ENCODE peak calls at places on chromosomes 16 and 17, in six cellular contexts. E is HAP-1; W is Peyer's patch; F is CD8-positive, alpha-beta T cell; V is GM23338; S is pancreas. Q is an unnamed sample. For H3K4me1 and H3K27me3, the result is how much of the 10 kb centered on the place peaks cover.

GRCh38 chr17:3687949-3688614 is 7.9 kb downstream of the P2RX5 start:
- DNase-seq in F (no peak), S (no peak), V (peak), E (no peak), W (no peak), Q (no peak)

GRCh38 chr16:48526058-48526957 is 83.7 kb downstream of the N4BP1 start:
- DNase-seq in E (no peak), W (peak), V (peak), S (no peak), F (no peak), Q (peak)

GRCh38 chr17:12853921-12854320 is 64.6 kb downstream of the ARHGAP44 start:
- DNase-seq in F (no peak), S (no peak), W (no peak), V (peak), E (no peak), Q (no peak)

GRCh38 chr16:90046971-90047713 is 27.9 kb upstream of the DBNDD1 start:
- DNase-seq in E (no peak), W (no peak), V (peak), S (peak), F (no peak), Q (no peak)

GRCh38 chr17:60577147-60577925 is 22.7 kb upstream of the PPM1D start:
- DNase-seq in E (no peak), V (peak), F (no peak), W (no peak), S (no peak), Q (peak)

GRCh38 chr16:87854907-87855683 is 14.2 kb downstream of the SLC7A5 start:
- DNase-seq in S (no peak), V (no peak), W (no peak), F (no peak), E (no peak), Q (no peak)

GRCh38 chr16:18839555-18839954 is 38.2 kb upstream of the ARL6IP1 start:
- DNase-seq in F (no peak), W (no peak), E (no peak), S (no peak), V (peak), Q (peak)

GRCh38 chr17:63156986-63157385 is 191.0 kb downstream of the TANC2 start:
- DNase-seq in F (no peak), E (no peak), W (no peak), S (no peak), V (no peak), Q (no peak)

GRCh38 chr16:86924537-86924936 is 346.2 kb downstream of the FOXL1 start:
- DNase-seq in E (no peak), F (no peak), W (peak), V (no peak), S (no peak), Q (no peak)

GRCh38 chr17:83098241-83099085 is 19.1 kb downstream of the METRNL start:
- DNase-seq in S (no peak), F (no peak), E (no peak), W (peak), V (no peak), Q (no peak)

GRCh38 chr17:20059728-20060188 is 50.6 kb downstream of the SPECC1 start:
- DNase-seq in S (no peak), V (no peak), W (no peak), F (no peak), E (no peak), Q (no peak)

GRCh38 chr17:74349120-74349519 is 12.5 kb downstream of the BTBD17 start:
- DNase-seq in E (no peak), S (no peak), W (no peak), V (no peak), F (no peak), Q (no peak)

GRCh38 chr16:88783391-88784073 is 1.5 kb downstream of the PIEZO1 start:
- DNase-seq in V (no peak), F (no peak), E (no peak), W (peak), S (no peak), Q (peak)

GRCh38 chr17:80986816-80987480 is 4.7 kb upstream of the CHMP6 start:
- DNase-seq in S (no peak), F (no peak), V (no peak), W (no peak), E (no peak), Q (no peak)

GRCh38 chr16:51987519-51987918 is 559.4 kb downstream of the TOX3 start:
- DNase-seq in S (no peak), E (no peak), W (no peak), F (no peak), V (no peak), Q (no peak)

GRCh38 chr17:79917902-79918484 is 78.8 kb upstream of the CBX4 start:
- DNase-seq in V (peak), S (no peak), E (no peak), W (peak), F (no peak), Q (no peak)

GRCh38 chr17:79362086-79362995 is 248.5 kb downstream of the RBFOX3 start:
- DNase-seq in W (no peak), E (no peak), V (no peak), S (no peak), F (no peak), Q (no peak)

GRCh38 chr17:75271955-75272847 is 1.2 kb upstream of the MIF4GD start:
- DNase-seq in E (no peak), V (no peak), W (peak), S (no peak), F (no peak), Q (no peak)

GRCh38 chr16:69822174-69822935 is 60.2 kb downstream of the WWP2 start:
- DNase-seq in S (no peak), F (no peak), V (no peak), W (peak), E (no peak), Q (no peak)

GRCh38 chr16:70496513-70496912 is 26.8 kb downstream of the COG4 start:
- DNase-seq in W (no peak), V (no peak), F (no peak), E (no peak), S (no peak), Q (no peak)

GRCh38 chr17:6233339-6233738 is 163.2 kb downstream of the WSCD1 start:
- DNase-seq in E (no peak), F (no peak), S (no peak), W (no peak), V (no peak), Q (no peak)

GRCh38 chr16:70156207-70156978 is 17.2 kb upstream of the CLEC18C start:
- DNase-seq in W (peak), S (no peak), E (no peak), F (no peak), V (no peak), Q (no peak)

GRCh38 chr16:8975039-8975438 is 11.3 kb upstream of the USP7 start:
- DNase-seq in V (no peak), W (no peak), F (no peak), E (no peak), S (no peak), Q (no peak)

GRCh38 chr16:29665294-29666077 is 2.4 kb downstream of the SPN start:
- DNase-seq in F (no peak), V (no peak), W (no peak), S (no peak), E (no peak), Q (no peak)

GRCh38 chr17:19368119-19368660 is 5.7 kb upstream of the B9D1 start:
- DNase-seq in F (no peak), W (no peak), E (no peak), S (no peak), V (no peak), Q (no peak)

GRCh38 chr16:67951485-67951884 is 7.6 kb upstream of the LCAT start:
- DNase-seq in W (no peak), S (no peak), E (no peak), V (no peak), F (no peak), Q (no peak)

GRCh38 chr17:62597150-62597549 is 30.3 kb upstream of the MRC2 start:
- DNase-seq in E (no peak), W (no peak), V (no peak), S (no peak), F (no peak), Q (no peak)

GRCh38 chr16:84461029-84461415 is 43.4 kb downstream of the MEAK7 start:
- DNase-seq in E (no peak), S (no peak), F (no peak), V (no peak), W (no peak), Q (no peak)

GRCh38 chr17:56708670-56709410 is 115.3 kb downstream of the NOG start:
- DNase-seq in S (no peak), V (no peak), E (no peak), F (no peak), W (no peak), Q (no peak)

GRCh38 chr16:7304257-7304656 is 28.4 kb upstream of the RBFOX1 start:
- DNase-seq in E (no peak), W (no peak), F (no peak), V (no peak), S (no peak), Q (no peak)

GRCh38 chr17:77580531-77580930 is 378.0 kb upstream of the TNRC6C start:
- DNase-seq in S (no peak), E (no peak), W (no peak), V (no peak), F (no peak), Q (no peak)

DNA sequence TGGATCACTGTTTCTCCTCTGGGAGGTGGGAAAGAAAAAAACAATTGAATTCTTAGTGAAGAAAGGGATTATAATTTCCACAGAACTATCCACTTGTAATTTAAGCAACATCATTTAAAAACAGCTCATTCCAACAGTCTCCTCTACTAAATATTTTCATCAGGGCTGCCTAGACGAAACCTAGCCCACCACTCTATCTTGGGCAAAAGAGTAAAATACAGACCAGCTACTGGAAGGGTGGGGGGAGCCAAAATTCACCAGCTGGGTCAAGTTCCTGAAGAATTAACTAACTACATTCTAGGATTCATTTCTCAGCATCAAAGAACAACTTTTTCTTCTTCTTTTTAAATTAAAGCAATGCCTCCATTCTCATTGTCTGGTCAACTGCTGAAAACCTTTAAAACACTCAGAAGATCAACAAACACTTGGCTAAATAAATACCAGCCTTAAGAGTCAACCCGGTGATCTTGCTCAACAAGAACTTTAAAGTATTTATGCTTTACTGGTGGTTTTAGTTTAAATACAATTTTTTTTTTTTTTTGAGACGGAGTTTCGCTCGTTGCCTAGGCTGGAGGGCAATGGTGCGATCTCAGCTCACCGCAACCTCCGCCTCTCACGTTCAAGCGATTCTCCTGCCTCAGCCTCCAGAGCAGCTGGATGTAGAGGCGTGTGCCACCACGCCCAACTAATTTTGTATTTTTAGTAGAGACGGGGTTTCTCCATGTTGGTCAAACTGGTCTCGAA is 25.2 kb downstream of the KANSL1 start:
- DNase-seq in E (no peak), S (no peak), W (no peak), V (no peak), F (no peak), Q (no peak)
- H3K4me1 ChIP-seq in E (under half), S (under half), W (under half), V (half or more), F (half or more), Q (under half)

GRCh38 chr16:27480761-27481160 is 69.0 kb downstream of the GTF3C1 start:
- DNase-seq in S (no peak), E (no peak), W (no peak), V (no peak), F (no peak), Q (no peak)
- H3K27me3 ChIP-seq in S (under half), E (under half), W (under half), V (under half), F (under half), Q (under half)

GRCh38 chr17:31427684-31428083 is 36.2 kb downstream of the RAB11FIP4 start:
- DNase-seq in S (no peak), V (no peak), E (no peak), W (no peak), F (no peak), Q (no peak)

GRCh38 chr17:31425646-31426045 is 34.2 kb downstream of the RAB11FIP4 start:
- DNase-seq in V (peak), S (peak), F (no peak), W (no peak), E (no peak), Q (no peak)

GRCh38 chr17:31424944-31425582 is 33.6 kb downstream of the RAB11FIP4 start:
- DNase-seq in V (peak), S (no peak), F (no peak), E (peak), W (no peak), Q (no peak)

GRCh38 chr17:31428512-31428911 is 37.0 kb downstream of the RAB11FIP4 start:
- DNase-seq in S (no peak), W (no peak), V (no peak), E (no peak), F (no peak), Q (no peak)

DNA sequence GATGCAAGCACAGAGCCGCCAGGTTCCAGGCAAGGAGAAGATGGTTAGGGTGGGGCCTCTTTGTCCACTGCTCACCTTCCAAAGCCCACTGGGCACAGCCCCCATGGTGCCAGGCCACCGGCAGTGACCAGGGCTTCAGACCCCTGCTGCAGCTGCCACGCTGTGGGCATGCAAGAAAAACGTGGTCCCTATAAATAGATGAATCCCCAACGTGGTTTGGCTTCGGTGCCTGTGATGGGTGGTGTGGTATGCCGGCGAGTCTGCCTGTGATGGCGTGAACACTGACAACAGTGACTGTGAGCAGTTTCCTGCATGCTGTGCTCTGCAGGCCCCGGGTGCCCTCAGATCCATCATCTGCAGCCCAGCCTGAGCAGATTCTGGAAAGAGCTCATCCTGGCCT is 36.6 kb downstream of the RAB11FIP4 start:
- DNase-seq in F (no peak), E (no peak), V (no peak), S (no peak), W (no peak), Q (no peak)
- H3K4me1 ChIP-seq in F (under half), E (under half), V (under half), S (under half), W (under half), Q (under half)

DNA sequence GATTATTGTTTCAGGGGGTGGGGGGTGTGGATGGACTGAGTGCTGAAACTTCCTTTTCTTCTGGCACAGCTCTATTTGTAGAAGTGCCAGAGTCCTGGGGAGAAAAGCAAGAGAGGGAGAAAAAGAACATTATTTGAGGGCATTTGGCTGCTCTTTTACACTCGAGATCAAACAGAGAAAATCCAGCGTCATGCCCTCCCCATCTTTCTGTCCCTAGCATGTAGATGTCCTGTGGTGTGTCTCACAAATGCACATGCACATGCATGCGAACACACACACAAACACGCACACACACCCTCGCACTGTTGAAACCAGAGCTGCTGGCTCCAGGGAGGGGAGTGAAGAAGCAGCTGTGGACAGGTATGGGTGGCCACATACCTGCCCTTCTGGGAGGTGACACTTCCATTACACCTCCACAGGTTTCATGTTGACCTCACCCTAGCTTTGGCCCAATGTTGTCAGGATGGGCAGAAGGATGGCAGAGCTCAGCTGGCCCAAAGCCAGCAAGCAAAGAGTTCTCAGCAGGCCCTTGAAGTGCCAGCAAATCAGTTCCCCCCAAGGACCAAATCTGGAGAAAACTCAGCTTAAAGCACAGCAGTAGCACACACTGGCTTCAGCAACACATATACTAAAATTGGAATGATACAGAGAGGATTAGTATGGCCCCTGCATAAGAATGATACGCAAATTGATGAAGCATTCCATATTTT is 13.2 kb downstream of the ARL4D start:
- DNase-seq in V (no peak), W (peak), F (no peak), S (no peak), E (no peak), Q (no peak)
- H3K27me3 ChIP-seq in V (under half), W (under half), F (under half), S (under half), E (under half), Q (under half)

DNA sequence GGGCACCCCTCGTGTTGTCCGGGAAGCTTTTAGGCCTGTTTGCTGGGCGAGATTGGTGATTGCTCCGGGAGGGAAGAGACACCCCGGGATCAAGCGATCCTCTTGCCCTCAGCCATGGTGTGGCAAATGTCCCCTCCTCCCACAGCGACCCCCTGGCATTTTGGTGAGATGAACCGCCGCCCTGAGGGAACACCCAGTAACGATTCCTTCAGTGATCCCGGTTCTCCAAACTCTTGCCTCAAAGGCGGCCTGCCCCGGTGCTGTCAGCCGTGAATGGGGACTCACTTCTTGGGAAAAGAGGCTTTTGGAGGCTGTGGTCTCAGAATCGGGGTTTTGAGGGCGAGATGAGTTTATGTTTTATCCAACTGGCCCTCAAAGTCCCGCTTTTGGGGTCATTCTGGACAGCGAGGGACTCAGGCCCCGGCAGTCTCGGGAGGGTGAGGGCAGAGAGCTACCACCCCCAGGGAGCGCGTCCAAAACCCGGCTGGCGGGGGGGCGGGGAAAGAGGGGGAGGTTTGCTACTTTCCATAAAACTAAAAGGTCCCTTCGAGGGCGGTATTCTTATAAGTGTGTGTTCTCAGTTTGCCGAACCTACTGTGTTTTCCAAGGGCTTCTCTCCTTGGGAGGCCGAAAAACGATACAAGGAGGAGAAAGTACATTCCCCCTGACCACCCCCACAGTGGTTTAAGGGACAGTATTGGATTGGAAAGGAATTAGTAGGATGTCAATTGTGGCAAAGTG is 232.7 kb downstream of the MRTFB start:
- DNase-seq in E (no peak), S (peak), W (no peak), V (peak), F (no peak), Q (peak)
- H3K4me1 ChIP-seq in E (under half), S (under half), W (under half), V (half or more), F (under half), Q (under half)

GRCh38 chr17:34581446-34582184 is 2.2 kb downstream of the TMEM132E start:
- DNase-seq in S (no peak), E (no peak), F (no peak), W (peak), V (peak), Q (no peak)
- H3K27me3 ChIP-seq in S (under half), E (half or more), F (under half), W (under half), V (half or more), Q (half or more)

GRCh38 chr17:1725642-1726511 is 1.4 kb downstream of the WDR81 start:
- DNase-seq in E (no peak), V (no peak), W (no peak), S (peak), F (no peak), Q (no peak)

GRCh38 chr17:1730004-1730344 is 5.5 kb downstream of the WDR81 start:
- DNase-seq in E (no peak), V (no peak), F (no peak), W (no peak), S (no peak), Q (no peak)

GRCh38 chr17:1727258-1727789 is 2.8 kb downstream of the WDR81 start:
- DNase-seq in V (no peak), F (no peak), S (no peak), E (no peak), W (no peak), Q (no peak)

GRCh38 chr17:1726626-1727257 is 2.2 kb downstream of the WDR81 start:
- DNase-seq in F (no peak), E (no peak), V (no peak), S (peak), W (no peak), Q (no peak)

DNA sequence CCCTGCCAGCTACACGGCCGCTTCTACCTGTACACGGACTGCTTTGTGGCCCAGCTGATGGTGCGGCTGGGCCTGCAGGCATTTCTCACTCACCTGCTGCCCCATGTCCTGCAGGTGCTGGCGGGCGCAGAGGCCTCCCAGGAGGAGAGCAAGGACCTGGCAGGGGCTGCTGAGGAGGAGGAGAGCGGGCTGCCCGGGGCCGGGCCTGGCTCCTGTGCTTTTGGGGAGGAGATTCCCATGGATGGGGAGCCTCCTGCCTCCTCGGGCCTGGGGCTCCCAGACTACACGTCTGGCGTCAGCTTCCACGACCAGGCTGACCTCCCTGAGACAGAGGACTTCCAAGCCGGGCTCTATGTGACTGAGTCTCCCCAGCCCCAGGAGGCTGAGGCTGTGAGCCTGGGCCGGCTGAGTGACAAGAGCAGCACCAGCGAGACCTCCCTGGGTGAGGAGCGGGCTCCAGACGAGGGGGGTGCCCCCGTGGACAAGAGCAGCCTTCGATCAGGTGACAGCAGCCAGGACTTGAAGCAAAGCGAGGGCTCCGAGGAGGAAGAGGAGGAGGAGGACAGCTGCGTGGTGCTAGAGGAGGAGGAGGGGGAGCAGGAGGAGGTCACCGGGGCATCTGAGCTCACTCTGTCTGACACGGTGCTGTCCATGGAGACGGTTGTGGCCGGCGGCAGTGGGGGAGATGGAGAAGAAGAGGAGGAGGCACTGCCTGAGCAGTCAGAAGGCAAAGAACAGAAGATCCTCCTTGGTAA is 3.5 kb downstream of the WDR81 start:
- DNase-seq in V (no peak), S (peak), E (no peak), F (no peak), W (no peak), Q (no peak)
- H3K4me1 ChIP-seq in V (under half), S (under half), E (under half), F (under half), W (under half), Q (under half)

Q was measured in colonic mucosa.